ENCODE peak calls at places on chromosomes 3 and 15, in five cellular contexts. R is iPS-NIHi11, G is ureter, T is hippocampal formation, S is NCI-H1048. K is an unnamed sample.

GRCh38 chr3:183489455-183490210 is 61.2 kb upstream of the MCF2L2 start:
- DNase-seq in R (no peak), G (no peak), T (no peak), S (no peak), K (peak)

GRCh38 chr3:34919025-34919424 is 720.3 kb upstream of the ARPP21 start:
- DNase-seq in R (peak), G (no peak), T (no peak), S (no peak), K (no peak)

GRCh38 chr3:171556574-171557145 is 96.5 kb upstream of the TNIK start:
- DNase-seq in R (peak), G (no peak), T (no peak), S (no peak), K (no peak)

GRCh38 chr3:38136272-38136806 is 588 bp downstream of the ACAA1 start:
- DNase-seq in R (no peak), G (no peak), T (no peak), S (no peak), K (no peak)

GRCh38 chr15:26772588-26773484 is at the start of gene GABRB3:
- DNase-seq in R (peak), G (peak), T (peak), S (no peak), K (no peak)

GRCh38 chr15:39132071-39132470 is 448.8 kb upstream of the THBS1 start:
- DNase-seq in R (no peak), G (no peak), T (no peak), S (no peak), K (no peak)

GRCh38 chr15:55526559-55527036 is 18.6 kb upstream of the DNAAF4 start:
- DNase-seq in R (peak), G (no peak), T (no peak), S (peak), K (no peak)

GRCh38 chr15:83733206-83733605 is 79.3 kb downstream of the ADAMTSL3 start:
- DNase-seq in R (peak), G (no peak), T (no peak), S (no peak), K (no peak)

GRCh38 chr3:42600958-42601675 is 631 bp downstream of the NKTR start:
- DNase-seq in R (no peak), G (peak), T (peak), S (no peak), K (peak)

GRCh38 chr15:66707310-66708160 is 5.5 kb downstream of the SMAD6 start:
- DNase-seq in R (peak), G (peak), T (no peak), S (no peak), K (no peak)

GRCh38 chr3:34376691-34377090 is 578.3 kb downstream of the PDCD6IP start:
- DNase-seq in R (no peak), G (no peak), T (no peak), S (no peak), K (peak)

GRCh38 chr3:129358177-129359101 is 70.0 kb downstream of the EFCAB12 start:
- DNase-seq in R (no peak), G (no peak), T (no peak), S (no peak), K (no peak)

GRCh38 chr3:195900426-195901355 is 7.7 kb downstream of the TNK2 start:
- DNase-seq in R (no peak), G (no peak), T (peak), S (no peak), K (no peak)

GRCh38 chr3:30341851-30342250 is 264.6 kb upstream of the TGFBR2 start:
- DNase-seq in R (no peak), G (no peak), T (no peak), S (no peak), K (no peak)

GRCh38 chr15:93037341-93038063 is 51.5 kb downstream of the RGMA start:
- DNase-seq in R (no peak), G (no peak), T (peak), S (no peak), K (no peak)

GRCh38 chr3:53122933-53123305 is 7.3 kb downstream of the RFT1 start:
- DNase-seq in R (no peak), G (no peak), T (no peak), S (no peak), K (no peak)

GRCh38 chr3:106183762-106184391 is 315.1 kb upstream of the CBLB start:
- DNase-seq in R (no peak), G (no peak), T (no peak), S (no peak), K (no peak)

GRCh38 chr3:48247401-48247807 is 6.5 kb downstream of the ZNF589 start:
- DNase-seq in R (no peak), G (no peak), T (no peak), S (no peak), K (no peak)

GRCh38 chr3:8962226-8962861 is 928 bp downstream of the RAD18 start:
- DNase-seq in R (no peak), G (no peak), T (no peak), S (no peak), K (no peak)

GRCh38 chr3:80063535-80063934 is 295.7 kb upstream of the ROBO1 start:
- DNase-seq in R (no peak), G (no peak), T (no peak), S (no peak), K (no peak)

GRCh38 chr15:42082832-42083604 is 11.3 kb downstream of the PLA2G4D start:
- DNase-seq in R (no peak), G (no peak), T (no peak), S (no peak), K (no peak)

GRCh38 chr15:74808073-74808839 is 4.4 kb upstream of the LMAN1L start:
- DNase-seq in R (no peak), G (no peak), T (no peak), S (no peak), K (no peak)

GRCh38 chr15:68626283-68626682 is 47.5 kb downstream of the CORO2B start:
- DNase-seq in R (no peak), G (no peak), T (no peak), S (no peak), K (no peak)

GRCh38 chr3:60552581-60552980 is 698.7 kb downstream of the FHIT start:
- DNase-seq in R (no peak), G (no peak), T (no peak), S (no peak), K (no peak)

GRCh38 chr15:80473574-80474223 is 69.5 kb downstream of the ARNT2 start:
- DNase-seq in R (peak), G (no peak), T (no peak), S (no peak), K (no peak)

GRCh38 chr15:88647362-88648105 is 8.7 kb downstream of the ISG20 start:
- DNase-seq in R (no peak), G (peak), T (no peak), S (no peak), K (no peak)

GRCh38 chr3:183116051-183116614 is 16.8 kb upstream of the MCCC1 start:
- DNase-seq in R (peak), G (no peak), T (peak), S (peak), K (no peak)

GRCh38 chr15:52331490-52332240 is 36.1 kb upstream of the MYO5C start:
- DNase-seq in R (peak), G (peak), T (peak), S (no peak), K (no peak)

GRCh38 chr15:101455291-101455916 is 34.1 kb downstream of the PCSK6 start:
- DNase-seq in R (no peak), G (no peak), T (peak), S (no peak), K (no peak)

GRCh38 chr3:122563717-122564025 is 429 bp downstream of the PARP9 start:
- DNase-seq in R (peak), G (no peak), T (no peak), S (no peak), K (no peak)

GRCh38 chr3:64888165-64888564 is 200.4 kb upstream of the ADAMTS9 start:
- DNase-seq in R (no peak), G (no peak), T (no peak), S (no peak), K (no peak)

GRCh38 chr15:62521396-62521795 is 356.3 kb upstream of the C2CD4B start:
- DNase-seq in R (peak), G (no peak), T (no peak), S (no peak), K (no peak)

GRCh38 chr15:77028451-77029165 is 33.7 kb downstream of the PSTPIP1 start:
- DNase-seq in R (no peak), G (peak), T (no peak), S (no peak), K (no peak)

K was measured in esophagus muscularis mucosa.